ENCODE peak calls at places on chromosomes 3 and 15, in eight cellular contexts. One of them, this sample, is unnamed.

GRCh38 chr3:97958396-97958795 is 13.8 kb downstream of the RIOX2 start:
- DNase-seq in body of pancreas: no peak
- DNase-seq in transverse colon: no peak
- DNase-seq in IMR-90: peak; percentile 52
- DNase-seq in A549: no peak
- DNase-seq in heart left ventricle: no peak
- DNase-seq in uterus: no peak
- DNase-seq in HepG2: no peak
- DNase-seq in this sample: no peak

GRCh38 chr3:11199902-11200678 is 45.8 kb downstream of the HRH1 start:
- DNase-seq in heart left ventricle: no peak
- DNase-seq in uterus: no peak
- DNase-seq in IMR-90: peak; percentile 42
- DNase-seq in HepG2: no peak
- DNase-seq in body of pancreas: no peak
- DNase-seq in A549: no peak
- DNase-seq in transverse colon: no peak
- DNase-seq in this sample: no peak

GRCh38 chr15:45551691-45552090 is 29.1 kb upstream of the SLC30A4 start:
- DNase-seq in heart left ventricle: no peak
- DNase-seq in transverse colon: no peak
- DNase-seq in A549: no peak
- DNase-seq in uterus: no peak
- DNase-seq in HepG2: no peak
- DNase-seq in IMR-90: peak; percentile 44
- DNase-seq in body of pancreas: no peak
- DNase-seq in this sample: no peak

GRCh38 chr3:12854550-12854949 is 13.2 kb upstream of the RPL32 start:
- DNase-seq in HepG2: no peak
- DNase-seq in transverse colon: no peak
- DNase-seq in heart left ventricle: no peak
- DNase-seq in IMR-90: no peak
- DNase-seq in uterus: no peak
- DNase-seq in body of pancreas: no peak
- DNase-seq in A549: no peak
- DNase-seq in this sample: no peak

GRCh38 chr15:68821190-68821897 is 649 bp upstream of the ANP32A start:
- DNase-seq in heart left ventricle: no peak
- DNase-seq in body of pancreas: no peak
- DNase-seq in uterus: no peak
- DNase-seq in IMR-90: no peak
- DNase-seq in HepG2: no peak
- DNase-seq in A549: peak; percentile 18
- DNase-seq in transverse colon: no peak
- DNase-seq in this sample: peak; percentile 19

GRCh38 chr3:78633626-78634025 is 1134.2 kb downstream of the ROBO1 start:
- DNase-seq in HepG2: no peak
- DNase-seq in IMR-90: peak; percentile 48
- DNase-seq in transverse colon: no peak
- DNase-seq in A549: no peak
- DNase-seq in uterus: no peak
- DNase-seq in body of pancreas: no peak
- DNase-seq in heart left ventricle: no peak
- DNase-seq in this sample: no peak

GRCh38 chr3:15315003-15315402 is 17.4 kb downstream of the SH3BP5 start:
- DNase-seq in heart left ventricle: no peak
- DNase-seq in IMR-90: no peak
- DNase-seq in uterus: no peak
- DNase-seq in body of pancreas: no peak
- DNase-seq in transverse colon: no peak
- DNase-seq in HepG2: no peak
- DNase-seq in A549: no peak
- DNase-seq in this sample: no peak

GRCh38 chr3:164458986-164459385 is 619.3 kb downstream of the SI start:
- DNase-seq in heart left ventricle: peak; percentile 51
- DNase-seq in A549: no peak
- DNase-seq in IMR-90: no peak
- DNase-seq in transverse colon: no peak
- DNase-seq in uterus: no peak
- DNase-seq in HepG2: no peak
- DNase-seq in body of pancreas: no peak
- DNase-seq in this sample: no peak

GRCh38 chr15:25427861-25428260 is 11.0 kb downstream of the UBE3A start:
- DNase-seq in body of pancreas: no peak
- DNase-seq in uterus: no peak
- DNase-seq in A549: no peak
- DNase-seq in transverse colon: no peak
- DNase-seq in IMR-90: no peak
- DNase-seq in HepG2: no peak
- DNase-seq in heart left ventricle: no peak
- DNase-seq in this sample: no peak

GRCh38 chr3:131804565-131805133 is 230.2 kb downstream of the CPNE4 start:
- DNase-seq in heart left ventricle: no peak
- DNase-seq in IMR-90: no peak
- DNase-seq in HepG2: no peak
- DNase-seq in uterus: no peak
- DNase-seq in A549: no peak
- DNase-seq in body of pancreas: peak; percentile 77
- DNase-seq in transverse colon: no peak
- DNase-seq in this sample: no peak

GRCh38 chr15:31230630-31231485 is 95.8 kb upstream of the KLF13 start:
- DNase-seq in transverse colon: peak; percentile 38
- DNase-seq in A549: no peak
- DNase-seq in IMR-90: no peak
- DNase-seq in uterus: no peak
- DNase-seq in heart left ventricle: no peak
- DNase-seq in body of pancreas: no peak
- DNase-seq in HepG2: no peak
- DNase-seq in this sample: no peak

GRCh38 chr3:185283374-185283935 is 29.6 kb upstream of the EHHADH start:
- DNase-seq in HepG2: no peak
- DNase-seq in transverse colon: no peak
- DNase-seq in body of pancreas: no peak
- DNase-seq in heart left ventricle: no peak
- DNase-seq in A549: peak; percentile 9
- DNase-seq in IMR-90: peak; percentile 16
- DNase-seq in uterus: no peak
- DNase-seq in this sample: no peak

GRCh38 chr15:37101634-37102314 is 1.4 kb upstream of the MEIS2 start:
- DNase-seq in IMR-90: peak; percentile 70
- DNase-seq in A549: peak; percentile 82
- DNase-seq in uterus: peak; percentile 89
- DNase-seq in HepG2: peak; percentile 51
- DNase-seq in heart left ventricle: peak; percentile 87
- DNase-seq in body of pancreas: peak; percentile 78
- DNase-seq in transverse colon: peak; percentile 57
- DNase-seq in this sample: peak; percentile 71

GRCh38 chr15:75727851-75728715 is 15.4 kb upstream of the CSPG4 start:
- DNase-seq in heart left ventricle: peak; percentile 79
- DNase-seq in body of pancreas: peak; percentile 65
- DNase-seq in HepG2: peak; percentile 23
- DNase-seq in IMR-90: no peak
- DNase-seq in transverse colon: peak; percentile 67
- DNase-seq in uterus: peak; percentile 66
- DNase-seq in A549: peak; percentile 69
- DNase-seq in this sample: no peak

GRCh38 chr15:73897441-73898261 is 24.3 kb downstream of the TBC1D21 start:
- DNase-seq in IMR-90: peak; percentile 96
- DNase-seq in heart left ventricle: peak; percentile 77
- DNase-seq in body of pancreas: peak; percentile 30
- DNase-seq in transverse colon: peak; percentile 27
- DNase-seq in HepG2: peak; percentile 25
- DNase-seq in A549: peak; percentile 60
- DNase-seq in uterus: no peak
- DNase-seq in this sample: peak; percentile 88
- TF ChIP-seq POLR2A in IMR-90: no peak
- TF ChIP-seq POLR2A in heart left ventricle: no peak
- TF ChIP-seq POLR2A in body of pancreas: no peak
- TF ChIP-seq POLR2A in transverse colon: no peak
- TF ChIP-seq POLR2A in HepG2: no peak
- TF ChIP-seq POLR2A in A549: no peak
- TF ChIP-seq POLR2A in uterus: no peak
- TF ChIP-seq POLR2A in this sample: peak; percentile 32

GRCh38 chr3:69388241-69388640 is 2.4 kb upstream of the FRMD4B start:
- DNase-seq in heart left ventricle: no peak
- DNase-seq in transverse colon: no peak
- DNase-seq in HepG2: no peak
- DNase-seq in IMR-90: no peak
- DNase-seq in A549: no peak
- DNase-seq in body of pancreas: no peak
- DNase-seq in uterus: no peak
- DNase-seq in this sample: no peak

GRCh38 chr3:69385033-69385722 is 710 bp downstream of the FRMD4B start:
- DNase-seq in A549: no peak
- DNase-seq in uterus: no peak
- DNase-seq in transverse colon: no peak
- DNase-seq in HepG2: no peak
- DNase-seq in body of pancreas: no peak
- DNase-seq in heart left ventricle: no peak
- DNase-seq in IMR-90: no peak
- DNase-seq in this sample: no peak

GRCh38 chr3:69384379-69384778 is 1.5 kb downstream of the FRMD4B start:
- DNase-seq in uterus: no peak
- DNase-seq in transverse colon: no peak
- DNase-seq in A549: no peak
- DNase-seq in HepG2: no peak
- DNase-seq in IMR-90: no peak
- DNase-seq in body of pancreas: no peak
- DNase-seq in heart left ventricle: no peak
- DNase-seq in this sample: no peak

GRCh38 chr3:69386535-69387385 is 872 bp upstream of the FRMD4B start:
- DNase-seq in A549: no peak
- DNase-seq in HepG2: no peak
- DNase-seq in IMR-90: no peak
- DNase-seq in heart left ventricle: no peak
- DNase-seq in uterus: no peak
- DNase-seq in transverse colon: no peak
- DNase-seq in body of pancreas: no peak
- DNase-seq in this sample: no peak

DNA sequence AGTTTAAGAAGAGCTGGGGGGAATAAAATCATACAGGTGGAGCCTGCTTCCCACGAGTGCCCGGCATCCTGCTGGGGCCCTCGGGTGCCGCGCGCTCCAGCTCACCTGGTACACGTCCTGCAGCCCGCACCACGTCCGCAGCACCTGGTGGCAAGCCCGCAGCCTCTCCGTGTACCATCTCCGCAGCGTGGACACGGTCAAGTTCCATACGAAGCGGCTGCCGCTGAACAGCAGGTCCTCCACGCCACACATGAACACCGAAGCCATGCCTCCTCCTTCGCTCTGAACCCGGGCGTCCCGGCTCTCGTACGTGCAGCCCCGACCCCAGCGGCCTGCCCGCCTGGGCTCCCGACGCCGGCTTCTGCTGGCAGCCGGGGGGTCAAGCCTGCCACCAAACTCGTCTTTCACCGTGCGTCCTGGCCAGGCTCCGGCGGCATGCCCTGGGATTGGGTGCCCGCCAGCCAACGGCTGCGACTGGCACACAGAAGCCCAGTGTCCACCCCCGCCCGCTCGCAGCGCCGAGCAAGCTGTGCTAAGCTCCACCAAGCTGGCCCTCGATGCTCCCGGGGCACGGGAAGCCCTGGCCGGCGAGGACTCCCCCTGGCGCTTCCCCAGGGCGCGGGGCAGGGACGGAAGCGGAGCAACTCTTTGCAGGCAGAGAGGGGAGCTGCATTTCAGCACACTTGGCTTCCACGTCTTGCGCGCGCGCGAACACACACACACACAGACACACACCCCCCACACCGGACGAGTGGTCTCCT is at the start of gene FRMD4B:
- DNase-seq in A549: peak; percentile 21
- DNase-seq in heart left ventricle: peak; percentile 91
- DNase-seq in body of pancreas: peak; percentile 77
- DNase-seq in transverse colon: peak; percentile 65
- DNase-seq in HepG2: peak; percentile 3
- DNase-seq in uterus: peak; percentile 35
- DNase-seq in IMR-90: no peak
- DNase-seq in this sample: no peak
- TF ChIP-seq POLR2A in A549: no peak
- TF ChIP-seq POLR2A in heart left ventricle: no peak
- TF ChIP-seq POLR2A in body of pancreas: no peak
- TF ChIP-seq POLR2A in transverse colon: no peak
- TF ChIP-seq POLR2A in HepG2: no peak
- TF ChIP-seq POLR2A in uterus: no peak
- TF ChIP-seq POLR2A in IMR-90: no peak
- TF ChIP-seq POLR2A in this sample: no peak

GRCh38 chr3:100562224-100562857 is 47.1 kb upstream of the ADGRG7 start:
- DNase-seq in heart left ventricle: no peak
- DNase-seq in transverse colon: no peak
- DNase-seq in IMR-90: no peak
- DNase-seq in HepG2: no peak
- DNase-seq in uterus: no peak
- DNase-seq in body of pancreas: no peak
- DNase-seq in A549: no peak
- DNase-seq in this sample: no peak

GRCh38 chr3:100563228-100563627 is 46.2 kb upstream of the ADGRG7 start:
- DNase-seq in uterus: no peak
- DNase-seq in transverse colon: no peak
- DNase-seq in HepG2: no peak
- DNase-seq in A549: no peak
- DNase-seq in heart left ventricle: no peak
- DNase-seq in IMR-90: no peak
- DNase-seq in body of pancreas: no peak
- DNase-seq in this sample: no peak

GRCh38 chr3:100558233-100558632 is 51.2 kb upstream of the ADGRG7 start:
- DNase-seq in uterus: no peak
- DNase-seq in transverse colon: no peak
- DNase-seq in HepG2: no peak
- DNase-seq in A549: no peak
- DNase-seq in body of pancreas: no peak
- DNase-seq in heart left ventricle: no peak
- DNase-seq in IMR-90: no peak
- DNase-seq in this sample: no peak

GRCh38 chr3:100561459-100562158 is 47.8 kb upstream of the ADGRG7 start:
- DNase-seq in body of pancreas: no peak
- DNase-seq in uterus: no peak
- DNase-seq in transverse colon: no peak
- DNase-seq in IMR-90: peak; percentile 86
- DNase-seq in HepG2: no peak
- DNase-seq in A549: no peak
- DNase-seq in heart left ventricle: no peak
- DNase-seq in this sample: no peak

GRCh38 chr3:100560426-100560825 is 49.0 kb upstream of the ADGRG7 start:
- DNase-seq in IMR-90: peak; percentile 42
- DNase-seq in heart left ventricle: no peak
- DNase-seq in HepG2: no peak
- DNase-seq in body of pancreas: no peak
- DNase-seq in uterus: no peak
- DNase-seq in transverse colon: no peak
- DNase-seq in A549: no peak
- DNase-seq in this sample: no peak
- TF ChIP-seq POLR2A in IMR-90: no peak
- TF ChIP-seq POLR2A in heart left ventricle: no peak
- TF ChIP-seq POLR2A in HepG2: no peak
- TF ChIP-seq POLR2A in body of pancreas: no peak
- TF ChIP-seq POLR2A in uterus: no peak
- TF ChIP-seq POLR2A in transverse colon: no peak
- TF ChIP-seq POLR2A in A549: no peak
- TF ChIP-seq POLR2A in this sample: no peak

GRCh38 chr3:158471639-158472294 is 99.2 kb upstream of the MLF1 start:
- DNase-seq in uterus: no peak
- DNase-seq in HepG2: peak; percentile 42
- DNase-seq in body of pancreas: no peak
- DNase-seq in transverse colon: no peak
- DNase-seq in IMR-90: peak; percentile 97
- DNase-seq in heart left ventricle: no peak
- DNase-seq in A549: peak; percentile 71
- DNase-seq in this sample: peak; percentile 3

GRCh38 chr3:158470944-158471638 is 99.9 kb upstream of the MLF1 start:
- DNase-seq in IMR-90: peak; percentile 79
- DNase-seq in uterus: no peak
- DNase-seq in A549: peak; percentile 1
- DNase-seq in heart left ventricle: no peak
- DNase-seq in body of pancreas: no peak
- DNase-seq in HepG2: no peak
- DNase-seq in transverse colon: no peak
- DNase-seq in this sample: no peak
- TF ChIP-seq POLR2A in IMR-90: no peak
- TF ChIP-seq POLR2A in uterus: no peak
- TF ChIP-seq POLR2A in A549: no peak
- TF ChIP-seq POLR2A in heart left ventricle: no peak
- TF ChIP-seq POLR2A in body of pancreas: no peak
- TF ChIP-seq POLR2A in HepG2: no peak
- TF ChIP-seq POLR2A in transverse colon: no peak
- TF ChIP-seq POLR2A in this sample: no peak

This sample was measured in H54.